ENCODE peak calls at places on chromosomes 12 and 14, in seven cellular contexts. O, S, W, H, I, Z and L are unnamed samples.

GRCh38 chr14:63893701-63894458 is 41.1 kb downstream of the SYNE2 start:
- DNase-seq in Z (no peak), S (peak), W (no peak), O (no peak), H (no peak), I (no peak), L (no peak)

GRCh38 chr12:71438670-71439361 is 782 bp upstream of the LGR5 start:
- DNase-seq in S (peak), O (no peak), Z (no peak), W (no peak), H (peak), I (peak), L (no peak)

GRCh38 chr12:31491819-31492598 is 98.9 kb downstream of the DENND5B start:
- DNase-seq in I (no peak), H (peak), S (peak), W (no peak), Z (no peak), O (peak), L (peak)

GRCh38 chr14:74038015-74038859 is 19.1 kb downstream of the BBOF1 start:
- DNase-seq in I (peak), H (peak), S (peak), O (no peak), Z (no peak), W (no peak), L (peak)

GRCh38 chr12:66365718-66366485 is 63.6 kb downstream of the HELB start:
- DNase-seq in I (no peak), O (no peak), S (no peak), H (no peak), W (no peak), Z (no peak), L (no peak)

GRCh38 chr14:30108975-30109700 is 181.5 kb upstream of the PRKD1 start:
- DNase-seq in H (no peak), Z (no peak), O (no peak), S (no peak), I (no peak), W (no peak), L (no peak)

GRCh38 chr14:97486601-97487120 is 689.5 kb downstream of the VRK1 start:
- DNase-seq in O (no peak), H (no peak), W (no peak), S (no peak), Z (no peak), I (no peak), L (no peak)

GRCh38 chr12:28817524-28817923 is 331.6 kb upstream of the FAR2 start:
- DNase-seq in S (no peak), O (no peak), I (no peak), W (no peak), H (no peak), Z (no peak), L (no peak)

GRCh38 chr12:1920971-1921370 is 2.5 kb upstream of the CACNA2D4 start:
- DNase-seq in S (no peak), W (peak), O (no peak), Z (no peak), H (no peak), I (peak), L (no peak)

GRCh38 chr12:30218073-30218472 is 434.3 kb upstream of the TMTC1 start:
- DNase-seq in S (no peak), Z (no peak), O (no peak), I (no peak), W (no peak), H (no peak), L (no peak)

GRCh38 chr12:132710422-132711168 is at the start of gene PGAM5:
- DNase-seq in I (peak), W (peak), H (peak), Z (peak), S (peak), O (peak), L (no peak)
- TF ChIP-seq POLR2AphosphoS5 in I (peak), W (no peak), H (peak), Z (peak), S (peak), O (peak), L (peak)

DNA sequence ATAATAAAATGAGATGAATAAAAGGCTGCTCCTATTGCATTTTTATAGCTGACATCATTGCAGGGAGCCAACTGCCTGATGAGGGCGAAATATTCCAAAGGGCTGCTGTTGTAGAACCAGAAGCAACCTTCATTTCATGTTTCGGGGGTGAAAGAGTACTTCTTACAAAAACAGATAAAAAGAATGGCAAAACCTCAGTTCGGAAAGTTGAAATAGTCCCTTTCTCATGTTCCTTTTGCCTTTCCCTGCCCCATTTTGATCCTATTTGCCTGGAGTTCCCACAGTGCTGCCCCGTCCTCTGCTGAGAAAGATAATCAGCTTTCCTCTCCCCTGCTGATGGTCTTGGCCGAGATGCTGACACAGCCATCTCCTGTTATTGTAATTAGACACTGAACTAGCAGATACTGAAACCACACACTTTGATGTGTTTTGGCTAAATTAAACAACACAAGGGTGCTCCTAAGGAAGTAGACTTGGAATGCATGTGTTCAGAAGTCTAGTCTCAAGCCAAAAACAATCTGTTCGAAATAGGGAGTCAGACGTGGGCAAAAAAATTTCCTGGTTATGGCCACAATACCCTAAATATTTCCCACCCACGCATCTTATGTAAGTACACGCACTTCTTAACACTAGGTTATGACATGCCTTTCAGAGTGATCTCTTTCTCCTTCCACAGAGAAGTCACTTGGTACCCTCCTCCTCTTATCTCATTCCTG is 117.2 kb downstream of the PPM1H start:
- DNase-seq in H (no peak), O (no peak), S (peak), W (no peak), Z (no peak), I (no peak), L (peak)
- H3K4me3 ChIP-seq in H (no peak), O (no peak), S (no peak), W (no peak), Z (no peak), I (no peak), L (peak)

DNA sequence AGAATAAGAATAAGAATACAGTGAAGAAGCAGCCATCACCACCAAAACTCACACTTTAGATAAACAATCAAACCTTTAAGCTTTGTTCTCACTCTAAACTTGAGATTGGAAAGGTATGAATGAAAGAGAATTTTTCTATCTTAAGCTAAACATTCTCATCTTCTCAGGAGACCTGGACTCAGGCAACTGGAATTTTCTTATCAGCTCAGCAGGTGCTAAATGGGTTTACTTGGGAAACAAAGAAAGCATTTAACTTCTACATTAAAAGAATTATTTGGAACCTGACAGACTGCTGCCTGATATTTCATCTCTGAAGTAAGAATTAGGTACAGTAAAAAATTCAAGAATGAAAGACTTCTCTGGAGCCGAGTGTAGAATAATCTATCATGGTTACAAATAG is 20.7 kb upstream of the KERA start:
- DNase-seq in H (no peak), W (no peak), Z (no peak), S (no peak), I (no peak), O (no peak), L (no peak)
- H3K9ac ChIP-seq in H (no peak), W (no peak), Z (no peak), S (no peak), I (no peak), O (no peak), L (no peak)

DNA sequence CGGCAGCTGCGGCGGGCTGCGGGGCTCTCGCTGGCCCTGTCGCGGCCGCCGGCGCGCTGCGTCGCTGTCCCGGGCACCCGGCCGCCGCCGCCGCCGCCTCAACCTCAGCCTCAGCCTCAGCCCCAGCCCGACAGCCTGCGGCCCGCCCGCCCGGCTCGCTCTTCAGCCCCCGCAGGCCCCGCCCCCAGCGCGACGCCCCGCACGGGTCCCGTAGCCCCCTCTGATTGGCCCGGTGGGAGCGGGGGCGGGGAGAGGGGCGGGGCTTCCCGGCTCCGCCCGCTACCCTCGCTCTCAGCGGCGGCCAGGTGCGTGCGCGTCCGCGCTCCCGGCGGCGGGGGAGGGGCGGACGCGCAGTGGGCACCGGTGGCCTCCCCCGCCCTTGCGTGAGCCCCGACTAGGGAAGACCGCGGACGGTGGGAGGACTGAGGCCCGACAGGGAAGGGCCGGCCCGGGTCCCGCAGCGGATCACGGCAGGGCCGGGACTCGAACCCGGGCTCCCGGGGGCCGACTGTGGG is at the start of gene PPP1R13B:
- DNase-seq in I (peak), S (peak), W (peak), Z (peak), O (peak), H (peak), L (no peak)
- TF ChIP-seq POLR2AphosphoS5 in I (peak), S (peak), W (no peak), Z (no peak), O (peak), H (no peak), L (peak)

GRCh38 chr14:85531594-85532391 is 1.8 kb downstream of the FLRT2 start:
- DNase-seq in H (no peak), S (peak), Z (no peak), I (peak), W (peak), O (no peak), L (no peak)
- H3K4me3 ChIP-seq in H (no peak), S (peak), Z (no peak), I (peak), W (peak), O (no peak), L (peak)

GRCh38 chr12:63325757-63326156 is 174.8 kb upstream of the AVPR1A start:
- DNase-seq in O (no peak), Z (no peak), W (no peak), I (no peak), S (peak), H (no peak), L (no peak)
- H3K9ac ChIP-seq in O (no peak), Z (no peak), W (no peak), I (no peak), S (no peak), H (no peak), L (no peak)

GRCh38 chr14:38856798-38857197 is 246.2 kb downstream of the SEC23A start:
- DNase-seq in I (no peak), W (no peak), Z (no peak), H (no peak), S (no peak), O (no peak), L (no peak)
- TF ChIP-seq POLR2AphosphoS5 in I (no peak), W (no peak), Z (no peak), H (no peak), S (no peak), O (no peak), L (no peak)

DNA sequence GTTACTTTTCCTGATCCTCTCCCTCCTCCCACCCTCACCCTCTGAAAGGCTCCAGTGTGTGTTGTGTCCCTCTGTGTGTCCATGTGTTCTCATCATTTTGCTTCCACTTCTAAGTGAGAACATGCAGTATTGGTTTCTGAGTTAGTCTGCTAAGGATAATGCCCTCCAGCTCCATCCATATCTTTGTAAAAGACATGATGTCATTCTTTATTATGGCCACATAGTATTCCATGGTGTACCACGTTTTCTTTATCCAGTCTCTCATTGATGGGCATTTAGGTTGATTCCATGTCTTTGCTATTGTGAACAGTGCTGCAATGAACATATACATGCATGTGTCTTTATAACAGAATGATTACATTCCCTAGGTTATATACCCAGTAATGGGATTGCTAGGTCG is 51.9 kb upstream of the BBS10 start:
- DNase-seq in W (no peak), S (no peak), H (no peak), O (no peak), I (no peak), Z (no peak), L (no peak)
- H3K4me3 ChIP-seq in W (no peak), S (no peak), H (no peak), O (no peak), I (no peak), Z (no peak), L (no peak)

GRCh38 chr12:58841058-58841798 is 79.1 kb downstream of the LRIG3 start:
- DNase-seq in Z (no peak), W (peak), O (no peak), I (no peak), H (no peak), S (no peak), L (no peak)

GRCh38 chr12:58847876-58848600 is 72.3 kb downstream of the LRIG3 start:
- DNase-seq in W (no peak), O (no peak), Z (no peak), I (no peak), S (peak), H (no peak), L (peak)

DNA sequence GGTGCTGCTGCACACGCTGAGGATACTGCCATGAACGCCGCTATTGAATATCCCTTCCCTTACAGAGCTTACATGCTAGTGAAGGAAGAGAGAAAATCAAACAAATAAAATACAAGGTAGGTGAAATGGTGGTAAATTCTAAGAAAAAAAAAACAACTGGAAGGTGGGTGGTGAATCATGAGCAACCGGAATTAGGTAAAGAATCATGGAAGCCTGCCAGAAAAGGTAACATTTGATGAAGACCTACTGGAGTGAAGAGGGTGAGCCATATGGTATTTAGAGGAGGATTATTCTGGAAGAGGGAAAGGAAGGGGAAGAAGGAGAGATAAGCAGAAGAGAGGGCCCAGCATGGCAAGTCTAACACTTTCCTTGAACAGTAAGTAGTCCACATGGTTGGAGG is 76.1 kb downstream of the LRIG3 start:
- DNase-seq in H (no peak), S (no peak), O (no peak), W (no peak), I (no peak), Z (no peak), L (no peak)
- H3K9ac ChIP-seq in H (no peak), S (no peak), O (no peak), W (no peak), I (no peak), Z (no peak), L (no peak)

GRCh38 chr12:54563787-54564186 is 14.4 kb downstream of the PDE1B start:
- DNase-seq in S (no peak), Z (no peak), H (no peak), W (no peak), I (no peak), O (no peak), L (no peak)
- TF ChIP-seq POLR2AphosphoS5 in S (no peak), Z (no peak), H (no peak), W (no peak), I (no peak), O (no peak), L (no peak)